ENCODE peak calls at places on chromosomes 1 and 21, in seven cellular contexts. D is mesenchymal stem cell, Y is IMR-90, U is H9, M is neuronal stem cell, H is H1, E is trophoblast cell. F is an unnamed sample.

GRCh38 chr1:39666772-39667171 is 5.1 kb downstream of the NT5C1A start:
- DNase-seq in D (no peak), Y (no peak), U (no peak), M (no peak), H (no peak), E (no peak), F (no peak)

GRCh38 chr1:232503497-232503896 is 126.4 kb downstream of the SIPA1L2 start:
- DNase-seq in D (no peak), Y (no peak), U (no peak), M (no peak), H (no peak), E (no peak), F (no peak)

GRCh38 chr1:9589719-9590157 is 1.0 kb downstream of the TMEM201 start:
- DNase-seq in D (peak; percentile 25), Y (peak; percentile 5), U (no peak), M (no peak), H (no peak), E (no peak), F (peak; percentile 50)

GRCh38 chr1:44664730-44665370 is 9.4 kb downstream of the TMEM53 start:
- DNase-seq in D (no peak), Y (no peak), U (no peak), M (no peak), H (no peak), E (no peak), F (no peak)

GRCh38 chr1:91120421-91120820 is 98.6 kb upstream of the ZNF644 start:
- DNase-seq in D (no peak), Y (no peak), U (no peak), M (no peak), H (no peak), E (peak; percentile 86), F (peak; percentile 42)

GRCh38 chr1:38095337-38096030 is 48.9 kb upstream of the POU3F1 start:
- DNase-seq in D (no peak), Y (no peak), U (no peak), M (no peak), H (no peak), E (no peak), F (no peak)

GRCh38 chr1:116887212-116887611 is 22.5 kb upstream of the PTGFRN start:
- DNase-seq in D (no peak), Y (no peak), U (no peak), M (no peak), H (no peak), E (no peak), F (no peak)

GRCh38 chr1:244391761-244392160 is 59.9 kb downstream of the ADSS2 start:
- DNase-seq in D (peak; percentile 54), Y (peak; percentile 58), U (no peak), M (no peak), H (no peak), E (peak; percentile 80), F (peak; percentile 23)

GRCh38 chr21:36282568-36283230 is 37.3 kb upstream of the MORC3 start:
- DNase-seq in D (no peak), Y (peak; percentile 10), U (no peak), M (no peak), H (no peak), E (no peak), F (no peak)

GRCh38 chr1:81452693-81453344 is 347.9 kb upstream of the ADGRL2 start:
- DNase-seq in D (peak; percentile 33), Y (peak; percentile 8), U (no peak), M (no peak), H (no peak), E (no peak), F (no peak)

GRCh38 chr21:36980280-36981048 is 14.0 kb upstream of the HLCS start:
- DNase-seq in D (peak; percentile 25), Y (no peak), U (peak; percentile 53), M (no peak), H (peak; percentile 65), E (no peak), F (no peak)

GRCh38 chr1:56148466-56149193 is 430.7 kb downstream of the PLPP3 start:
- DNase-seq in D (no peak), Y (no peak), U (no peak), M (no peak), H (no peak), E (no peak), F (no peak)

GRCh38 chr1:205701405-205701804 is 21.1 kb upstream of the SLC45A3 start:
- DNase-seq in D (no peak), Y (no peak), U (no peak), M (no peak), H (no peak), E (no peak), F (no peak)

GRCh38 chr1:3685229-3685628 is 32.9 kb downstream of the TP73 start:
- DNase-seq in D (no peak), Y (no peak), U (no peak), M (no peak), H (no peak), E (no peak), F (no peak)

GRCh38 chr1:183653876-183654451 is 848 bp upstream of the APOBEC4 start:
- DNase-seq in D (no peak), Y (no peak), U (no peak), M (no peak), H (no peak), E (no peak), F (no peak)

GRCh38 chr1:164768045-164768402 is 209.0 kb downstream of the PBX1 start:
- DNase-seq in D (peak; percentile 45), Y (peak; percentile 32), U (no peak), M (no peak), H (no peak), E (no peak), F (no peak)

GRCh38 chr1:45906883-45907282 is 103.5 kb downstream of the MAST2 start:
- DNase-seq in D (no peak), Y (no peak), U (no peak), M (no peak), H (no peak), E (no peak), F (no peak)

GRCh38 chr1:110672001-110672752 is 2.6 kb downstream of the KCNA3 start:
- DNase-seq in D (no peak), Y (peak; percentile 39), U (peak; percentile 38), M (peak; percentile 33), H (peak; percentile 52), E (peak; percentile 5), F (peak; percentile 87)

GRCh38 chr1:7755448-7755847 is 15.6 kb upstream of the VAMP3 start:
- DNase-seq in D (peak; percentile 41), Y (peak; percentile 15), U (no peak), M (no peak), H (no peak), E (no peak), F (peak; percentile 44)

GRCh38 chr1:180098242-180098995 is 56.2 kb upstream of the QSOX1 start:
- DNase-seq in D (peak; percentile 95), Y (peak; percentile 95), U (no peak), M (no peak), H (no peak), E (peak; percentile 58), F (peak; percentile 24)

GRCh38 chr1:230797376-230798186 is 50.4 kb downstream of the CAPN9 start:
- DNase-seq in D (peak; percentile 75), Y (peak; percentile 73), U (peak; percentile 72), M (peak; percentile 51), H (peak; percentile 63), E (peak; percentile 58), F (peak; percentile 81)

GRCh38 chr21:36297938-36298572 is 21.9 kb upstream of the MORC3 start:
- DNase-seq in D (peak; percentile 27), Y (peak; percentile 15), U (no peak), M (no peak), H (no peak), E (peak; percentile 82), F (no peak)

GRCh38 chr1:40017951-40018575 is 22.5 kb upstream of the CAP1 start:
- DNase-seq in D (no peak), Y (no peak), U (peak; percentile 39), M (no peak), H (no peak), E (peak; percentile 92), F (peak; percentile 60)

GRCh38 chr1:240107058-240107684 is 15.5 kb downstream of the FMN2 start:
- DNase-seq in D (peak; percentile 67), Y (peak; percentile 88), U (no peak), M (no peak), H (no peak), E (no peak), F (no peak)

GRCh38 chr1:172134087-172134731 is 286.3 kb upstream of the C1orf105 start:
- DNase-seq in D (peak; percentile 28), Y (peak; percentile 55), U (no peak), M (no peak), H (no peak), E (no peak), F (no peak)

GRCh38 chr1:37394574-37395464 is 79.6 kb upstream of the ZC3H12A start:
- DNase-seq in D (no peak), Y (no peak), U (peak; percentile 95), M (no peak), H (peak; percentile 80), E (no peak), F (peak; percentile 91)

GRCh38 chr1:227869851-227870305 is 54.4 kb downstream of the PRSS38 start:
- DNase-seq in D (no peak), Y (no peak), U (no peak), M (no peak), H (no peak), E (no peak), F (no peak)

GRCh38 chr1:227864882-227865281 is 49.4 kb downstream of the PRSS38 start:
- DNase-seq in D (no peak), Y (no peak), U (no peak), M (no peak), H (no peak), E (no peak), F (no peak)

GRCh38 chr1:227869281-227869842 is 53.9 kb downstream of the PRSS38 start:
- DNase-seq in D (no peak), Y (peak; percentile 2), U (no peak), M (no peak), H (no peak), E (no peak), F (no peak)

GRCh38 chr1:227870375-227870774 is 54.9 kb downstream of the PRSS38 start:
- DNase-seq in D (no peak), Y (no peak), U (no peak), M (no peak), H (no peak), E (no peak), F (no peak)
- H3K27ac ChIP-seq in D (no peak overlapping the region), Y (no peak overlapping the region), U (no peak overlapping the region), M (no peak overlapping the region), H (no peak overlapping the region), E (no peak overlapping the region), F (no peak overlapping the region)

GRCh38 chr21:45309541-45310381 is 22.1 kb upstream of the POFUT2 start:
- DNase-seq in D (no peak), Y (no peak), U (no peak), M (no peak), H (no peak), E (no peak), F (no peak)
- H2AK5ac ChIP-seq in D (no peak overlapping the region), Y (peak overlapping the region; percentile 91), U (no peak overlapping the region), M (peak overlapping the region; percentile 82), H (peak overlapping the region; percentile 83), E (peak overlapping the region; percentile 35), F (no peak overlapping the region)

GRCh38 chr21:27532081-27532480 is 565.2 kb upstream of the ADAMTS5 start:
- DNase-seq in D (peak; percentile 57), Y (peak; percentile 63), U (no peak), M (no peak), H (no peak), E (no peak), F (no peak)
- H3K27ac ChIP-seq in D (peak overlapping the region; percentile 89), Y (no peak overlapping the region), U (no peak overlapping the region), M (no peak overlapping the region), H (no peak overlapping the region), E (no peak overlapping the region), F (no peak overlapping the region)

GRCh38 chr1:67647036-67647798 is 37.8 kb upstream of the GADD45A start:
- DNase-seq in D (peak; percentile 17), Y (no peak), U (no peak), M (no peak), H (no peak), E (no peak), F (peak; percentile 26)
- H2AK5ac ChIP-seq in D (no peak overlapping the region), Y (no peak overlapping the region), U (no peak overlapping the region), M (no peak overlapping the region), H (no peak overlapping the region), E (no peak overlapping the region), F (no peak overlapping the region)

F was measured in mesendoderm.